ENCODE peak calls at places on chromosomes 12 and 14, in five cellular contexts. O is cardiac fibroblast, A is fibroblast of lung, Y is fibroblast of mammary gland, Z is cardiac muscle cell. L is an unnamed sample.

GRCh38 chr14:102058146-102058545 is 28.7 kb downstream of the HSP90AA1 start:
- DNase-seq in Z (peak; percentile 58), A (peak; percentile 25), O (peak; percentile 48), Y (no peak), L (no peak)

GRCh38 chr12:15256760-15257159 is 35.5 kb upstream of the RERG start:
- DNase-seq in Y (peak; percentile 93), O (peak; percentile 57), A (no peak), Z (peak; percentile 72), L (peak; percentile 31)

GRCh38 chr12:1793426-1794210 is 26.7 kb upstream of the LRTM2 start:
- DNase-seq in A (no peak), O (no peak), Y (no peak), Z (no peak), L (no peak)

GRCh38 chr12:88958961-88959360 is 378.7 kb upstream of the KITLG start:
- DNase-seq in Z (no peak), A (no peak), Y (no peak), O (no peak), L (no peak)

GRCh38 chr12:72006766-72007165 is 68.1 kb downstream of the TPH2 start:
- DNase-seq in A (no peak), O (no peak), Y (no peak), Z (no peak), L (no peak)

GRCh38 chr12:124020398-124021024 is 47.5 kb downstream of the ZNF664 start:
- DNase-seq in Y (peak; percentile 74), A (no peak), O (peak; percentile 84), Z (peak; percentile 88), L (no peak)

GRCh38 chr12:124792961-124793441 is 70.7 kb downstream of the SCARB1 start:
- DNase-seq in O (no peak), Y (no peak), A (peak; percentile 60), Z (no peak), L (no peak)

GRCh38 chr14:101634453-101635237 is 73.3 kb downstream of the DIO3 start:
- DNase-seq in Y (no peak), A (no peak), Z (no peak), O (no peak), L (no peak)

GRCh38 chr12:32906407-32907165 is 10.0 kb upstream of the PKP2 start:
- DNase-seq in Y (no peak), Z (no peak), O (no peak), A (no peak), L (no peak)

GRCh38 chr14:35819591-35820540 is 6.3 kb upstream of the BRMS1L start:
- DNase-seq in Z (no peak), O (no peak), Y (no peak), A (no peak), L (peak; percentile 44)

GRCh38 chr14:20468773-20469241 is 399 bp upstream of the PNP start:
- DNase-seq in Z (no peak), Y (no peak), A (no peak), O (no peak), L (no peak)

GRCh38 chr14:56349942-56350341 is 229.7 kb upstream of the TMEM260 start:
- DNase-seq in O (peak; percentile 17), Y (no peak), Z (no peak), A (no peak), L (no peak)

GRCh38 chr14:75885829-75886228 is 96.0 kb downstream of the TGFB3 start:
- DNase-seq in Z (peak; percentile 64), A (peak; percentile 86), O (peak; percentile 66), Y (peak; percentile 86), L (peak; percentile 81)

GRCh38 chr12:79944565-79944964 is 9.7 kb upstream of the PPP1R12A start:
- DNase-seq in A (no peak), Y (no peak), O (no peak), Z (no peak), L (no peak)

GRCh38 chr14:91354979-91355685 is 62.5 kb downstream of the CCDC88C start:
- DNase-seq in Z (no peak), A (no peak), Y (no peak), O (no peak), L (no peak)

GRCh38 chr12:122836027-122836921 is 1.0 kb downstream of the HIP1R start:
- DNase-seq in Z (no peak), A (no peak), Y (peak; percentile 35), O (peak; percentile 46), L (peak; percentile 68)

GRCh38 chr12:122730215-122731014 is at the start of gene HCAR1:
- DNase-seq in A (no peak), Z (peak; percentile 48), Y (peak; percentile 40), O (peak; percentile 52), L (no peak)

GRCh38 chr12:48019639-48020265 is 15.5 kb upstream of the COL2A1 start:
- DNase-seq in O (no peak), A (no peak), Z (no peak), Y (no peak), L (no peak)

GRCh38 chr14:21087294-21088091 is 11.0 kb downstream of the ZNF219 start:
- DNase-seq in Z (peak; percentile 94), A (peak; percentile 94), Y (peak; percentile 95), O (peak; percentile 95), L (peak; percentile 84)

GRCh38 chr12:14473707-14474287 is 93.9 kb downstream of the PLBD1 start:
- DNase-seq in O (peak; percentile 34), Y (peak; percentile 39), A (peak; percentile 30), Z (peak; percentile 31), L (peak; percentile 22)

GRCh38 chr14:93880025-93880820 is 46.9 kb upstream of the FAM181A start:
- DNase-seq in Y (peak; percentile 11), A (peak; percentile 2), O (peak; percentile 17), Z (peak; percentile 50), L (no peak)

GRCh38 chr14:72665259-72665658 is 228.6 kb downstream of the DPF3 start:
- DNase-seq in O (peak; percentile 86), Z (peak; percentile 84), A (peak; percentile 100), Y (peak; percentile 99), L (peak; percentile 97)

GRCh38 chr12:79826267-79827128 is 108.4 kb downstream of the PPP1R12A start:
- DNase-seq in Z (no peak), O (no peak), A (no peak), Y (no peak), L (peak; percentile 7)

GRCh38 chr14:49612251-49612650 is 8.2 kb downstream of the RPL36AL start:
- DNase-seq in O (no peak), Y (no peak), Z (no peak), A (no peak), L (no peak)

DNA sequence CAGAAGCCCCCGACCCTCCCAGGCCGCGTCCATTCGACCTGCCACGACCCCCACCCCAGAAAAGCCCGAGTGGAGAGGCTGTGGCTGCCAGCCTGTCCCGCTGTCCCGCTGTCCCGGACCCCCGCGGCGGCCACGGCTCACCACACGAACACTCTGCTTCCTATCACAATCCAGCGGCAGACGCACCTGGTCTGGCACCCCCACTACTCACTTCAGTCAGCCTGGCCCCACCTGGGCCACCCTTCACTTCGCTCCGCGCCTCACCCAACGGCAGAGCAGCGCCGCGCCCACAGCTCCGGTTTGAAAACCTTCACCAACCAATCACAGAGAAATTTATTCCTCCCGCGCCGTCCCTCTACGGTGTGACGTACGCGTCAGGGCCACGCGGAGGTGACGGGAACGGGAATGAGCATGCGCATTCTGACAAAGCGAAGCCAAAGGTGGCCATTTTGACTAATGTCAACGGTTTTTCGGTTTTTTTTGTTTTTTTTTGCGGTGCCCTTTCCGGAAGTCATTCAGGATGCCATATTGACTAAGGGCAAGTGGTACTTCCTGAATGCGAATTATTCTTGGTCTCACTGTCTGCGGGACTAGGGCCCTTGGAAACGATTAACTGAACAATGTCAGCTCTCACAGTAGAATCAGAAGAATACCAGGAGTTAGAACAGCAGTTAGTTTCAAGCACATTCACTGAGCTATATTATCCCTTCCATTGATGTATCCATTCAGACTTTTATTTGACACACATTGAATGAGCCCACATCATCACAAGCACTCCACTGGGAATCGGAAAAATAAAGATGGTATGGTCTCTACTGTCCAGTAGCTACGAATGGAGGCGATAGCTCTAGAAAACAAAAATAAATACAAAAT is at the start of gene RACGAP1:
- DNase-seq in Y (peak; percentile 98), Z (peak; percentile 99), O (peak; percentile 99), A (peak; percentile 95), L (peak; percentile 94)
- TF ChIP-seq CTCF in Y (no peak), Z (no peak), O (no peak), A (no peak), L (no peak)

GRCh38 chr14:61183486-61183885 is 97.7 kb downstream of the TMEM30B start:
- DNase-seq in Y (peak; percentile 38), A (peak; percentile 43), Z (peak; percentile 44), O (peak; percentile 66), L (peak; percentile 19)
- H3K4me3 ChIP-seq in Y (no peak overlapping the region), A (no peak overlapping the region), Z (no peak overlapping the region), O (no peak overlapping the region), L (no peak overlapping the region)

DNA sequence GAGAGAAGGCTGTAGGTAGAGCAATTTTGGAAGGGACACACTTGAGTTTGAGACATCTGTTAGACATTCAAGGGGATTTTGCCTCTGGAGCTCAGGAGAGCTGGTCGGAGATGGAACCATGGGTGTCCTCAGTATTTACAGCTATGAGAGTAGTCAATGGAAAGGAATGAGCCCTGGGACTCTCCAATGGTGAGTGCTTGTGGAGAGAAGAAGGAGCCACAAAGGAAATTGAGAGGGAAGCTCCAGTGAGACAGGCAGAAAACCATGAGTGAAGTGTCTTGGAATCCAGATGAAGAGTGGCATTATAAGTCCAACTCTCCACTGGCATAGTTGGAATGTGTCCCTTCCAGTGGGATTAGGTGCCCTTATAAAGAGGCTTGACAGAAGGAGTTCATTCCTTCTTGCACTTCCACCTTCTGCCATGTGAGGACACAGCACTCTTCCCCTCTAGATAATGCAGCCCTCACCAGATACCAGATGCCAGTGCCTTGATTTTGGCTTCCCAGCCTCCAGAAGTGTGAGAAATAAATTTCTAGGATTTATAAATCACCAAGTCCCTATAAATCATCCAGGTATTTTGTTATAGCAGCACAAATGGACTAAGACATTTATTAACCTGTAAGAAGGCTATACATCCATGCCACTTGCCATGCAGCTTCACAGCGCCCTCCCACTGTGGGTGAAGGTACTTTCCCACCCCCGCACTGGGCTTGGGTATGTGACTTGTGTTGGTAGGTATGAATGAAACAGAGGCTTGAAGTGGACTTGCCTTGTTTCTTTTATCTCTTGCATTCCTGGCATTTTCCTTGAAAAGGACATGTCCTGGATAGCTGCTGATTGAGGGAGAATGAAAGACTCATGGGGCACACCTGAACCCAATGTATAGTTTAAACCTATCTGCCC is 27.3 kb downstream of the LLPH start:
- DNase-seq in O (no peak), Z (no peak), Y (no peak), A (no peak), L (no peak)
- TF ChIP-seq CTCF in O (no peak), Z (no peak), Y (no peak), A (peak; percentile 13), L (peak; percentile 2)

DNA sequence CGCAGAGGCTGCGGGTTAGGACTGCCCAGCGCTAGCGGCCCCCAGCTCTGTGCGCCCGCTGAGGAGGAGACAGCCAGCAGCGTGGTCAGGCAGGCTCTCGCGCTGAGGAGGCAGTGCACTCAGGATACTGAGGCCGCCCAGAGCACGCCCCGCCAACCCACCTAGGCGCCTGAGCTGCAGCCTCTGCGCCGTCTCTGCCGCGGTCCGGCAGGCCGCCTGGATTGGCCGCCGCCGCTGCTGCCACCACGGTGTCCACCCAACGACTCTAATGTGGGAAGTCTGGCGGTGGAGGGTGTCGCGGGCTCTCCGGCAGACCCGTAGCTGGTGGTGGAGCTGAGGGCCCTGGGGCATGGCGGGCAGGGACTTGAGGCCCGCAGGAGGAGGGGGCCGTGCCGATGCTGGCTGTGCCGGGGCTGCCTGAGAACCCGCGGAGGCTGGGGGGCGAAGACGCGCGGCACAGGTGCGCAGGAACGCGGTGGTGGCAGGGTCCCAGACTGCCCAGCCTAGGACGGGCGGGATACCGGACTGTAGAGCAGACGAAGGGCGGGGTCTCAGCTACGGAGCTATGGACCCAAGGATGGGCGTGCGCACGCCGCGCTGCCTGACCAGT is 69.9 kb downstream of the ASCL4 start:
- DNase-seq in Z (no peak), Y (no peak), A (peak; percentile 7), O (no peak), L (no peak)
- H3K4me3 ChIP-seq in Z (peak overlapping the region; percentile 15), Y (no peak overlapping the region), A (no peak overlapping the region), O (peak overlapping the region; percentile 13), L (peak overlapping the region; percentile 23)

L was measured in bronchial epithelial cell.